ENCODE peak calls at places on chromosome 16, in seven cellular contexts. D is WERI-Rb-1; J is stimulated activated CD4-positive, alpha-beta T cell treated with anti-CD3 and anti-CD28 coated beads, Interleukin-4, amount 100 ng/mL, for 24 hours; G is NB4; T is NCI-H2029 treated with DMSO at 0.1 percent for 48 hours; I is fibroblast of the conjunctiva; P is hepatocyte. S is an unnamed sample.

GRCh38 chr16:88289549-88290344 is 93.0 kb upstream of the ZNF469 start:
- DNase-seq in P (no peak), G (peak; percentile 48), T (no peak), D (no peak), I (no peak), J (no peak), S (no peak)

GRCh38 chr16:55686671-55687070 is 30.9 kb downstream of the SLC6A2 start:
- DNase-seq in D (no peak), P (no peak), T (no peak), J (no peak), G (no peak), I (no peak), S (no peak)

GRCh38 chr16:777826-778225 is 10.4 kb downstream of the RPUSD1 start:
- DNase-seq in D (no peak), J (no peak), I (no peak), T (no peak), P (no peak), G (no peak), S (no peak)

GRCh38 chr16:11260596-11260966 is 4.6 kb upstream of the SOCS1 start:
- DNase-seq in I (no peak), G (no peak), T (no peak), J (no peak), D (no peak), P (no peak), S (no peak)

GRCh38 chr16:90044111-90044551 is 24.9 kb upstream of the DBNDD1 start:
- DNase-seq in T (no peak), D (no peak), P (peak; percentile 80), G (no peak), J (no peak), I (no peak), S (no peak)

GRCh38 chr16:68786685-68787418 is 49.8 kb downstream of the CDH1 start:
- DNase-seq in P (peak; percentile 57), D (no peak), T (peak; percentile 46), G (no peak), J (no peak), I (no peak), S (no peak)

GRCh38 chr16:31177136-31177535 is 2.8 kb upstream of the FUS start:
- DNase-seq in D (no peak), G (peak; percentile 53), J (peak; percentile 38), T (peak; percentile 86), I (no peak), P (no peak), S (no peak)

GRCh38 chr16:2897110-2897509 is 14.1 kb downstream of the FLYWCH2 start:
- DNase-seq in G (peak; percentile 74), J (no peak), T (no peak), I (no peak), P (no peak), D (no peak), S (no peak)

GRCh38 chr16:20971420-20971819 is 70.8 kb downstream of the LYRM1 start:
- DNase-seq in J (no peak), P (no peak), G (no peak), I (no peak), T (no peak), D (no peak), S (peak; percentile 31)

GRCh38 chr16:89114159-89114981 is 20.7 kb downstream of the ACSF3 start:
- DNase-seq in G (peak; percentile 27), T (no peak), I (no peak), J (peak; percentile 26), D (no peak), P (no peak), S (no peak)

GRCh38 chr16:66519482-66519881 is 30.4 kb downstream of the TK2 start:
- DNase-seq in J (no peak), T (no peak), I (no peak), D (no peak), P (no peak), G (no peak), S (no peak)

GRCh38 chr16:5027086-5027485 is 6.6 kb downstream of the NAGPA start:
- DNase-seq in G (no peak), P (no peak), I (no peak), J (no peak), D (no peak), T (no peak), S (no peak)

GRCh38 chr16:71303938-71304337 is 14.7 kb upstream of the CMTR2 start:
- DNase-seq in P (no peak), T (no peak), I (no peak), J (no peak), D (no peak), G (no peak), S (peak; percentile 52)

GRCh38 chr16:14307623-14308356 is 236.7 kb downstream of the MRTFB start:
- DNase-seq in G (peak; percentile 22), I (no peak), P (no peak), T (no peak), D (no peak), J (no peak), S (peak; percentile 52)

GRCh38 chr16:27452569-27453475 is 50.8 kb downstream of the IL21R start:
- DNase-seq in J (no peak), P (no peak), T (no peak), D (no peak), I (no peak), G (no peak), S (no peak)

GRCh38 chr16:68162413-68162812 is 73.5 kb downstream of the ESRP2 start:
- DNase-seq in G (no peak), I (no peak), J (no peak), T (no peak), D (no peak), P (no peak), S (no peak)

GRCh38 chr16:50269061-50269705 is 2.8 kb downstream of the ADCY7 start:
- DNase-seq in T (no peak), P (no peak), G (no peak), D (no peak), J (no peak), I (no peak), S (no peak)

GRCh38 chr16:84959045-84959576 is 52.2 kb downstream of the ZDHHC7 start:
- DNase-seq in P (no peak), T (no peak), I (no peak), G (peak; percentile 77), D (no peak), J (no peak), S (no peak)

GRCh38 chr16:83899978-83900377 is 1.1 kb downstream of the MLYCD start:
- DNase-seq in G (peak; percentile 14), I (no peak), D (no peak), P (no peak), T (no peak), J (no peak), S (no peak)

GRCh38 chr16:1197237-1197866 is 27.7 kb downstream of the TPSG1 start:
- DNase-seq in T (no peak), P (no peak), D (no peak), J (no peak), G (no peak), I (no peak), S (no peak)

GRCh38 chr16:57531253-57531575 is 5.2 kb downstream of the CCDC102A start:
- DNase-seq in J (no peak), I (no peak), P (no peak), G (no peak), D (peak; percentile 2), T (no peak), S (no peak)

GRCh38 chr16:88839026-88839529 is 17.7 kb downstream of the GALNS start:
- DNase-seq in J (no peak), I (no peak), D (peak; percentile 45), G (peak; percentile 64), T (no peak), P (no peak), S (no peak)

GRCh38 chr16:50185005-50185505 is 31.9 kb downstream of the TENT4B start:
- DNase-seq in P (peak; percentile 53), J (no peak), D (no peak), G (no peak), T (no peak), I (no peak), S (no peak)

GRCh38 chr16:3168706-3169105 is 19.3 kb upstream of the OR1F1 start:
- DNase-seq in D (no peak), G (no peak), P (no peak), I (no peak), T (no peak), J (no peak), S (no peak)

GRCh38 chr16:50300942-50301625 is 34.7 kb downstream of the ADCY7 start:
- DNase-seq in P (no peak), I (no peak), G (no peak), D (no peak), T (no peak), J (no peak), S (peak; percentile 37)

GRCh38 chr16:88308441-88309173 is 74.2 kb upstream of the ZNF469 start:
- DNase-seq in T (no peak), P (no peak), D (no peak), I (no peak), J (no peak), G (no peak), S (no peak)

GRCh38 chr16:73204359-73205152 is 156.6 kb upstream of the ZFHX3 start:
- DNase-seq in T (no peak), I (no peak), D (no peak), G (no peak), P (peak; percentile 65), J (no peak), S (no peak)

GRCh38 chr16:65284583-65284982 is 162.7 kb upstream of the CDH11 start:
- DNase-seq in D (no peak), J (no peak), G (no peak), I (no peak), T (no peak), P (no peak), S (no peak)